ENCODE peak calls at places on chromosomes 5 and 9, in five cellular contexts. H is astrocyte, I is HCT116, P is SK-N-SH, Y is neuronal stem cell. E is an unnamed sample.

GRCh38 chr5:119879446-119879845 is 250.1 kb downstream of the FAM170A start:
- DNase-seq in I (no peak), H (no peak), Y (no peak), P (no peak), E (no peak)

GRCh38 chr5:176995122-176995490 is 11.5 kb downstream of the UIMC1 start:
- DNase-seq in Y (no peak), H (no peak), P (no peak), I (no peak), E (no peak)

GRCh38 chr5:24644757-24645156 is at the start of gene CDH10:
- DNase-seq in Y (peak; percentile 83), H (peak; percentile 63), I (no peak), P (no peak), E (peak; percentile 49)

GRCh38 chr9:114153761-114154596 is 1.4 kb upstream of the COL27A1 start:
- DNase-seq in I (no peak), Y (peak; percentile 79), P (peak; percentile 68), H (peak; percentile 19), E (peak; percentile 38)

GRCh38 chr5:141910271-141910673 is 13.4 kb upstream of the DELE1 start:
- DNase-seq in H (no peak), P (no peak), Y (no peak), I (no peak), E (peak; percentile 83)

GRCh38 chr9:126992427-126992826 is 77.8 kb downstream of the RALGPS1 start:
- DNase-seq in Y (no peak), P (no peak), I (no peak), H (no peak), E (no peak)

GRCh38 chr5:170076211-170076610 is 29.5 kb upstream of the FOXI1 start:
- DNase-seq in P (no peak), Y (no peak), H (no peak), I (no peak), E (peak; percentile 9)

GRCh38 chr5:109826426-109826825 is 136.7 kb downstream of the MAN2A1 start:
- DNase-seq in P (no peak), Y (no peak), I (no peak), H (peak; percentile 88), E (peak; percentile 25)

GRCh38 chr5:142133382-142134206 is 25.0 kb downstream of the NDFIP1 start:
- DNase-seq in Y (no peak), P (no peak), H (no peak), I (no peak), E (no peak)

GRCh38 chr5:132420706-132421272 is 51.3 kb downstream of the SLC22A5 start:
- DNase-seq in Y (no peak), H (no peak), P (no peak), I (no peak), E (peak; percentile 18)

GRCh38 chr5:3102531-3102930 is 351.1 kb upstream of the IRX2 start:
- DNase-seq in I (no peak), H (no peak), Y (no peak), P (no peak), E (no peak)

GRCh38 chr9:120830865-120831264 is 11.9 kb downstream of the PSMD5 start:
- DNase-seq in I (no peak), H (no peak), P (no peak), Y (no peak), E (no peak)

GRCh38 chr9:23662320-23662719 is 163.7 kb downstream of the ELAVL2 start:
- DNase-seq in P (no peak), I (no peak), H (no peak), Y (no peak), E (no peak)

GRCh38 chr9:3708751-3709150 is 182.9 kb upstream of the RFX3 start:
- DNase-seq in Y (no peak), I (no peak), H (peak; percentile 30), P (no peak), E (peak; percentile 32)

DNA sequence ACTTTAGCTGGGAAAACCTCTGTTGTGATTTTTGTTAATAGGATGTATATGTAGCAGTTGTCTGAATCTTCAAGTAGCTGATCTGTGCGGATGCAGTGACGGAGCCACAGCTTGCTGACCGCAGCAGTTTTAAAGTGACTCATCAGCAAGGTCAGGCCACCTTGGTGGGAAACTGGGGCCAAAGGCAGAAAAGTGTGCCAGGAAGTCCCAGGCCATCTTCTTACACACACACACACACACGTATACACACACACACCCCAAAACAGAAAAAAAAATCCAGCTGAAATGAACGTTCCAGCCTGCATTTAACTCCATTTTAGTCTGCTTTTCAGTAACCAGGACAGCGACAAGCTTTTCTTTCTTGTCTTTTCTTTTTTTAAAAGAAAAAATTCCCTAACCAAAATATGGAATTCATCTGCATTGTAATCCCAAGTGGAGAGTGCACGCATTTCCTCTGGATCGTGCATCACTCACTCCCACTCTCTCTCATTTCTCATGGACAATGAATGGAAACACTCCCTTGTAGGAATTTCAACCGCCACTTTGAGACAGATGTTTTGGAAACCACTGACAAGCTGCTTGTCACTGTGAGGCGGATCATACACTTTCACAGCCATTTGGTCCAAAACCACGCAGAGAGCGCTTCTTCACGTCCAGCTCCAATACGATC is 103.9 kb downstream of the LHFPL2 start:
- DNase-seq in I (no peak), Y (no peak), P (no peak), H (peak; percentile 95), E (peak; percentile 71)
- H3K4me1 ChIP-seq in I (no peaks in the 10 kb centered on the region), Y (peaks cover 28% of the 10 kb centered on the region), P (peaks cover 34% of the 10 kb centered on the region), H (peaks cover 45% of the 10 kb centered on the region), E (peaks cover 37% of the 10 kb centered on the region)

GRCh38 chr5:78586251-78586650 is 62.3 kb downstream of the LHFPL2 start:
- DNase-seq in Y (no peak), H (peak; percentile 100), P (no peak), I (no peak), E (peak; percentile 98)
- H3K9ac ChIP-seq in Y (no peak overlapping the region), H (peak overlapping the region; percentile 66), P (peak overlapping the region; percentile 47), I (peak overlapping the region; percentile 31), E (peak overlapping the region; percentile 63)

GRCh38 chr9:119701651-119702050 is 332.4 kb upstream of the BRINP1 start:
- DNase-seq in I (no peak), Y (no peak), P (no peak), H (no peak), E (no peak)

GRCh38 chr9:119698535-119698934 is 329.3 kb upstream of the BRINP1 start:
- DNase-seq in Y (no peak), H (no peak), I (no peak), P (no peak), E (no peak)

DNA sequence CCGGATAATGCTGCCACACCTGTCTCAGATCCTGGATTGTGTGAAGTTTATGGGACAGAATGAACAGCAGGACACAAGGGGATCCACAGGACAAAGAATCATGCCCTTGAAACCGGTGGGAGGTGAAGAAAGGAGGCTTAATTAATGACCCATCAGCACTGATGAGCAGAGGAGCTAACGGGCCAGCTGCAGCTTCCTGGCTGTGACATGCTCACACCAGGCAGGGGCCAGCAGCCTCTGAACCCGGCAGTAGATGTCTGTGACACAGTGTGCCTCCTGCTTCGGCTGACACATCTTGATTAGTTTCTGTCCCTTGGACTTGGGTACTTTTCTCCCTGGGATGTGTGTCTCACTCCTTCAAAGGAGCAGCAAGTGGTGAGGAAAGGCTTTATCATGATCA is 328.8 kb upstream of the BRINP1 start:
- DNase-seq in Y (peak; percentile 2), H (no peak), P (no peak), I (no peak), E (no peak)
- H3K27ac ChIP-seq in Y (no peak overlapping the region), H (no peak overlapping the region), P (no peak overlapping the region), I (no peak overlapping the region), E (no peak overlapping the region)

GRCh38 chr9:104863180-104863883 is 64.6 kb downstream of the ABCA1 start:
- DNase-seq in Y (peak; percentile 64), P (peak; percentile 82), H (peak; percentile 83), I (peak; percentile 44), E (peak; percentile 94)

GRCh38 chr9:104858271-104858670 is 69.7 kb downstream of the ABCA1 start:
- DNase-seq in I (no peak), H (peak; percentile 85), P (no peak), Y (no peak), E (peak; percentile 95)

GRCh38 chr9:104858846-104859245 is 69.1 kb downstream of the ABCA1 start:
- DNase-seq in I (no peak), H (no peak), Y (no peak), P (no peak), E (peak; percentile 58)

GRCh38 chr9:104860280-104860679 is 67.7 kb downstream of the ABCA1 start:
- DNase-seq in Y (no peak), P (no peak), I (no peak), H (no peak), E (peak; percentile 43)

DNA sequence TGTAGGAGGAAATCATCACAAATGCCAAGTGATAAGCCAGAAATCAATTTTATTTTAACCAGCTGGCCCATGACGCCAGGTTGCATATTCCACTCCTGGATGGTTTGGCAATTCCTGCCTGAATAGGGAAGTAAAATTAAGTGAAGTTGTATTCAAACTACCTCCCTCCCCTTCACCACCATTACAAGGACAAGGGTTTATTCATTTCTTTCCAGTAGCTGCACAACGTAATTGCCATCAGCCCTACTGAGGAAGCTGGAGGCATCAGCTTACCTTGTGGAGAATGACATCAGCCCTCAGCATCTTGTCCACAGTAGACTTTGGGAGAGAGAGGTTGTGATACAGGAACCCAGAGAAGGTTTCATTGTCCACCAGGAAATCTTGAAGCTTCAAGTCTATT is 66.5 kb downstream of the ABCA1 start:
- DNase-seq in Y (no peak), P (no peak), I (no peak), H (no peak), E (no peak)
- H3K4me1 ChIP-seq in Y (no peaks in the 10 kb centered on the region), P (peaks cover 22% of the 10 kb centered on the region), I (no peaks in the 10 kb centered on the region), H (peaks cover 39% of the 10 kb centered on the region), E (peaks cover 83% of the 10 kb centered on the region)

DNA sequence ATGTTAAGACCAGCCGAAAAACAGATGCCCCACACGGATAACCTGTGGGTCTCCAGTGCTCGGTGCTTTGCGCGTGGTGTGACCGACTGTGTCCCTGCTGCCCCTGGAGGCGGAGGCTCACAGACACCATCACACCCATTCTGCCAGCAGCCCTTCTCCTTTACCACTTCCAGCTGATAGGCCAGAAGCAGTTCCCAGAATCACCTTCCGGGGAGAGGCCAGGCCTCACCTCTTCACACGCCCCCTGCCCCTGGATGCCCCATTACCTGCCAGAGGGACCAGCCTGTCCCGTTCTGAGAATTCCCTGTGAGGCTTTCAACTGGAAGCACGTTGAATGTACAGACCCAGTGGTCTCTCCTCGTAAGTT is 21.6 kb upstream of the LRRC14B start:
- DNase-seq in H (no peak), I (no peak), Y (no peak), P (no peak), E (no peak)
- H3K9ac ChIP-seq in H (peak overlapping the region; percentile 86), I (no peak overlapping the region), Y (no peak overlapping the region), P (no peak overlapping the region), E (no peak overlapping the region)

GRCh38 chr5:174326372-174326771 is 280.9 kb downstream of the NSG2 start:
- DNase-seq in I (no peak), H (no peak), Y (no peak), P (peak; percentile 56), E (no peak)

GRCh38 chr5:174323878-174324281 is 278.4 kb downstream of the NSG2 start:
- DNase-seq in Y (peak; percentile 67), P (peak; percentile 80), H (peak; percentile 67), I (peak; percentile 72), E (peak; percentile 60)

GRCh38 chr5:174325961-174326360 is 280.5 kb downstream of the NSG2 start:
- DNase-seq in H (no peak), Y (no peak), I (no peak), P (no peak), E (no peak)

GRCh38 chr5:174324680-174325079 is 279.2 kb downstream of the NSG2 start:
- DNase-seq in Y (no peak), P (no peak), H (peak; percentile 79), I (no peak), E (peak; percentile 30)

DNA sequence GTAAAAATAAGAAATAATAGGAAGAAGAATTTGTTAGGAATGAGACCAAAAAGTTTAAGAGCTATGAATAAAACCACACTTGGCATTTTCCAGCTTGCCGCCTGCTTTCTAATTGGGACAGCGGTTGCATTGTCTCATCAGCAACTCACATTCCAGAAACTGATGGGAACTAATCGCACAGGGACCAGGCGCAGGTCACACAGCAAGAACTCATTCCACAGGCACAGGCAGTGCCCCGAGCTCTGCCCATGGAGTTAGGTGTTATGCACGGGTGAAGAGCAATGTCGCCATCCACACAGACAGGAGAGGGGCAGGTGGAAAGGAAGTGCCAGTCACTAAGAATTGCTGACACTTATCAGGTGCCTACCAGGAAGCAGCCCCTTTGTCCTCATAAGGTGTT is 279.9 kb downstream of the NSG2 start:
- DNase-seq in I (no peak), Y (no peak), P (no peak), H (peak; percentile 14), E (no peak)
- H3K27ac ChIP-seq in I (no peak overlapping the region), Y (no peak overlapping the region), P (no peak overlapping the region), H (no peak overlapping the region), E (no peak overlapping the region)

E was measured in GM23248.